ENCODE peak calls at places on chromosomes 16 and 17, in five cellular contexts. One of them, this sample, is unnamed.

GRCh38 chr17:6212766-6213165 is 142.6 kb downstream of the WSCD1 start:
- DNase-seq in PC-3: no peak
- DNase-seq in thoracic aorta: no peak
- DNase-seq in mesendoderm: no peak
- DNase-seq in heart right ventricle: no peak
- DNase-seq in this sample: no peak

GRCh38 chr16:10878328-10878643 is 1.3 kb downstream of the CIITA start:
- DNase-seq in PC-3: no peak
- DNase-seq in heart right ventricle: no peak
- DNase-seq in mesendoderm: no peak
- DNase-seq in thoracic aorta: no peak
- DNase-seq in this sample: no peak

GRCh38 chr17:14428640-14429029 is 127.8 kb downstream of the HS3ST3B1 start:
- DNase-seq in thoracic aorta: no peak
- DNase-seq in mesendoderm: no peak
- DNase-seq in PC-3: no peak
- DNase-seq in heart right ventricle: no peak
- DNase-seq in this sample: no peak

GRCh38 chr17:29566473-29567361 is at the start of gene ABHD15:
- DNase-seq in PC-3: peak; percentile 69
- DNase-seq in heart right ventricle: peak; percentile 47
- DNase-seq in mesendoderm: peak; percentile 47
- DNase-seq in thoracic aorta: no peak
- DNase-seq in this sample: no peak

GRCh38 chr17:14756469-14756868 is 455.6 kb downstream of the HS3ST3B1 start:
- DNase-seq in mesendoderm: no peak
- DNase-seq in PC-3: peak; percentile 38
- DNase-seq in heart right ventricle: no peak
- DNase-seq in thoracic aorta: no peak
- DNase-seq in this sample: no peak

GRCh38 chr17:41654134-41654907 is 29.9 kb upstream of the KRT17 start:
- DNase-seq in mesendoderm: no peak
- DNase-seq in PC-3: peak; percentile 90
- DNase-seq in heart right ventricle: no peak
- DNase-seq in thoracic aorta: no peak
- DNase-seq in this sample: no peak

GRCh38 chr17:9239821-9240658 is 218.7 kb downstream of the NTN1 start:
- DNase-seq in heart right ventricle: peak; percentile 78
- DNase-seq in thoracic aorta: peak; percentile 40
- DNase-seq in mesendoderm: peak; percentile 76
- DNase-seq in PC-3: peak; percentile 59
- DNase-seq in this sample: no peak

GRCh38 chr17:46832306-46832895 is 13.9 kb upstream of the WNT3 start:
- DNase-seq in PC-3: no peak
- DNase-seq in heart right ventricle: no peak
- DNase-seq in thoracic aorta: no peak
- DNase-seq in mesendoderm: no peak
- DNase-seq in this sample: no peak

GRCh38 chr16:53465606-53466290 is 31.5 kb downstream of the RBL2 start:
- DNase-seq in mesendoderm: no peak
- DNase-seq in thoracic aorta: no peak
- DNase-seq in PC-3: peak; percentile 62
- DNase-seq in heart right ventricle: no peak
- DNase-seq in this sample: no peak

GRCh38 chr16:15726715-15727114 is 76.7 kb downstream of the NDE1 start:
- DNase-seq in PC-3: no peak
- DNase-seq in heart right ventricle: no peak
- DNase-seq in thoracic aorta: no peak
- DNase-seq in mesendoderm: no peak
- DNase-seq in this sample: no peak

GRCh38 chr16:333406-334094 is 19.0 kb downstream of the AXIN1 start:
- DNase-seq in mesendoderm: no peak
- DNase-seq in PC-3: no peak
- DNase-seq in thoracic aorta: no peak
- DNase-seq in heart right ventricle: no peak
- DNase-seq in this sample: no peak

GRCh38 chr17:35789044-35789443 is 6.4 kb downstream of the MMP28 start:
- DNase-seq in mesendoderm: no peak
- DNase-seq in heart right ventricle: no peak
- DNase-seq in PC-3: no peak
- DNase-seq in thoracic aorta: no peak
- DNase-seq in this sample: no peak
- H3K27ac ChIP-seq in mesendoderm: no peak overlapping the region
- H3K27ac ChIP-seq in heart right ventricle: no peak overlapping the region
- H3K27ac ChIP-seq in PC-3: peak overlapping the region; percentile 93
- H3K27ac ChIP-seq in thoracic aorta: no peak overlapping the region
- H3K27ac ChIP-seq in this sample: no peak overlapping the region

GRCh38 chr16:68113765-68114240 is 28.6 kb downstream of the NFATC3 start:
- DNase-seq in thoracic aorta: no peak
- DNase-seq in heart right ventricle: no peak
- DNase-seq in mesendoderm: no peak
- DNase-seq in PC-3: no peak
- DNase-seq in this sample: no peak
- H3K27ac ChIP-seq in thoracic aorta: no peak overlapping the region
- H3K27ac ChIP-seq in heart right ventricle: no peak overlapping the region
- H3K27ac ChIP-seq in mesendoderm: no peak overlapping the region
- H3K27ac ChIP-seq in PC-3: no peak overlapping the region
- H3K27ac ChIP-seq in this sample: no peak overlapping the region

GRCh38 chr16:59574296-59574695 is 840.2 kb upstream of the GOT2 start:
- DNase-seq in thoracic aorta: no peak
- DNase-seq in heart right ventricle: no peak
- DNase-seq in mesendoderm: no peak
- DNase-seq in PC-3: peak; percentile 25
- DNase-seq in this sample: no peak

GRCh38 chr16:59573528-59574271 is 839.6 kb upstream of the GOT2 start:
- DNase-seq in mesendoderm: no peak
- DNase-seq in thoracic aorta: no peak
- DNase-seq in PC-3: peak; percentile 68
- DNase-seq in heart right ventricle: no peak
- DNase-seq in this sample: no peak
- H3K27ac ChIP-seq in mesendoderm: no peak overlapping the region
- H3K27ac ChIP-seq in thoracic aorta: no peak overlapping the region
- H3K27ac ChIP-seq in PC-3: peak overlapping the region; percentile 62
- H3K27ac ChIP-seq in heart right ventricle: no peak overlapping the region
- H3K27ac ChIP-seq in this sample: no peak overlapping the region

GRCh38 chr16:23694707-23695373 is 16.2 kb downstream of the PLK1 start:
- DNase-seq in mesendoderm: peak; percentile 91
- DNase-seq in thoracic aorta: no peak
- DNase-seq in PC-3: no peak
- DNase-seq in heart right ventricle: no peak
- DNase-seq in this sample: no peak
- H3K27ac ChIP-seq in mesendoderm: peak overlapping the region; percentile 19
- H3K27ac ChIP-seq in thoracic aorta: no peak overlapping the region
- H3K27ac ChIP-seq in PC-3: no peak overlapping the region
- H3K27ac ChIP-seq in heart right ventricle: no peak overlapping the region
- H3K27ac ChIP-seq in this sample: no peak overlapping the region

GRCh38 chr17:44326867-44327444 is 2.3 kb upstream of the SLC25A39 start:
- DNase-seq in mesendoderm: peak; percentile 99
- DNase-seq in heart right ventricle: peak; percentile 98
- DNase-seq in PC-3: peak; percentile 99
- DNase-seq in thoracic aorta: peak; percentile 89
- DNase-seq in this sample: peak; percentile 96
- H3K27ac ChIP-seq in mesendoderm: no peak overlapping the region
- H3K27ac ChIP-seq in heart right ventricle: no peak overlapping the region
- H3K27ac ChIP-seq in PC-3: no peak overlapping the region
- H3K27ac ChIP-seq in thoracic aorta: no peak overlapping the region
- H3K27ac ChIP-seq in this sample: peak overlapping the region; percentile 48